ENCODE peak calls at places on chromosomes 5 and 9, in four cellular contexts. One of them, this sample, is unnamed.

GRCh38 chr5:15501057-15501791 is 1.2 kb downstream of the FBXL7 start:
- DNase-seq in WERI-Rb-1: peak
- DNase-seq in substantia nigra: peak
- DNase-seq in NCI-H524 treated with DMSO at 0.1 percent for 48 hours: peak
- DNase-seq in this sample: no peak

GRCh38 chr5:124421584-124421983 is 324.9 kb downstream of the ZNF608 start:
- DNase-seq in WERI-Rb-1: no peak
- DNase-seq in substantia nigra: no peak
- DNase-seq in NCI-H524 treated with DMSO at 0.1 percent for 48 hours: no peak
- DNase-seq in this sample: no peak

GRCh38 chr5:179376701-179377420 is 31.6 kb upstream of the ADAMTS2 start:
- DNase-seq in WERI-Rb-1: no peak
- DNase-seq in substantia nigra: no peak
- DNase-seq in NCI-H524 treated with DMSO at 0.1 percent for 48 hours: no peak
- DNase-seq in this sample: no peak

GRCh38 chr5:1368236-1368635 is 23.3 kb upstream of the CLPTM1L start:
- DNase-seq in WERI-Rb-1: no peak
- DNase-seq in substantia nigra: no peak
- DNase-seq in NCI-H524 treated with DMSO at 0.1 percent for 48 hours: peak
- DNase-seq in this sample: no peak

GRCh38 chr5:120463991-120464626 is at the start of gene PRR16:
- DNase-seq in WERI-Rb-1: peak
- DNase-seq in substantia nigra: peak
- DNase-seq in NCI-H524 treated with DMSO at 0.1 percent for 48 hours: no peak
- DNase-seq in this sample: no peak

GRCh38 chr9:79164396-79164795 is 407.4 kb upstream of the TLE4 start:
- DNase-seq in WERI-Rb-1: no peak
- DNase-seq in substantia nigra: no peak
- DNase-seq in NCI-H524 treated with DMSO at 0.1 percent for 48 hours: no peak
- DNase-seq in this sample: no peak

GRCh38 chr9:138022121-138022741 is 144.6 kb downstream of the CACNA1B start:
- DNase-seq in WERI-Rb-1: no peak
- DNase-seq in substantia nigra: no peak
- DNase-seq in NCI-H524 treated with DMSO at 0.1 percent for 48 hours: no peak
- DNase-seq in this sample: peak

GRCh38 chr5:14906628-14907027 is 35.0 kb upstream of the ANKH start:
- DNase-seq in WERI-Rb-1: no peak
- DNase-seq in substantia nigra: no peak
- DNase-seq in NCI-H524 treated with DMSO at 0.1 percent for 48 hours: no peak
- DNase-seq in this sample: no peak

GRCh38 chr9:116541402-116541801 is 145.7 kb upstream of the TRIM32 start:
- DNase-seq in WERI-Rb-1: no peak
- DNase-seq in substantia nigra: no peak
- DNase-seq in NCI-H524 treated with DMSO at 0.1 percent for 48 hours: no peak
- DNase-seq in this sample: no peak

GRCh38 chr5:117487556-117487955 is 912.9 kb upstream of the SEMA6A start:
- DNase-seq in WERI-Rb-1: no peak
- DNase-seq in substantia nigra: no peak
- DNase-seq in NCI-H524 treated with DMSO at 0.1 percent for 48 hours: no peak
- DNase-seq in this sample: no peak

GRCh38 chr9:108443741-108444140 is 412.0 kb downstream of the ACTL7B start:
- DNase-seq in WERI-Rb-1: no peak
- DNase-seq in substantia nigra: no peak
- DNase-seq in NCI-H524 treated with DMSO at 0.1 percent for 48 hours: no peak
- DNase-seq in this sample: no peak

GRCh38 chr9:85599540-85600140 is 142.1 kb downstream of the AGTPBP1 start:
- DNase-seq in WERI-Rb-1: no peak
- DNase-seq in substantia nigra: no peak
- DNase-seq in NCI-H524 treated with DMSO at 0.1 percent for 48 hours: no peak
- DNase-seq in this sample: no peak

GRCh38 chr9:77901771-77902170 is 129.8 kb downstream of the GNAQ start:
- DNase-seq in WERI-Rb-1: no peak
- DNase-seq in substantia nigra: no peak
- DNase-seq in NCI-H524 treated with DMSO at 0.1 percent for 48 hours: no peak
- DNase-seq in this sample: no peak